ENCODE peak calls at places on chromosome 4, in eight cellular contexts. M, O, B, T, E, J, N and V are unnamed samples.

GRCh38 chr4:1291091-1291490 is 1.4 kb downstream of the MAEA start:
- DNase-seq in B (no peak), J (no peak), T (no peak), M (no peak), N (no peak), O (no peak), E (no peak), V (no peak)

GRCh38 chr4:74018771-74019170 is 19.7 kb downstream of the CXCL3 start:
- DNase-seq in B (no peak), J (peak), N (no peak), M (no peak), O (no peak), T (no peak), E (no peak), V (no peak)

GRCh38 chr4:182277402-182277801 is 34.2 kb downstream of the TENM3 start:
- DNase-seq in J (peak), B (no peak), M (no peak), O (no peak), N (no peak), T (no peak), E (no peak), V (no peak)

GRCh38 chr4:175238827-175239517 is 320.8 kb downstream of the ADAM29 start:
- DNase-seq in T (no peak), O (no peak), B (no peak), J (no peak), E (no peak), N (no peak), M (no peak), V (no peak)

GRCh38 chr4:107838763-107839162 is 14.0 kb downstream of the SGMS2 start:
- DNase-seq in M (no peak), E (no peak), T (no peak), B (no peak), J (peak), O (no peak), N (peak), V (no peak)

GRCh38 chr4:124061413-124061812 is 651.1 kb downstream of the ANKRD50 start:
- DNase-seq in T (no peak), O (no peak), B (no peak), N (peak), J (peak), E (no peak), M (no peak), V (no peak)

GRCh38 chr4:47623916-47624554 is 139.0 kb downstream of the ATP10D start:
- DNase-seq in T (no peak), B (no peak), M (no peak), E (no peak), O (no peak), J (peak), N (peak), V (no peak)

GRCh38 chr4:157014621-157015591 is 43.3 kb upstream of the PDGFC start:
- DNase-seq in J (peak), N (peak), T (no peak), B (no peak), E (no peak), O (no peak), M (no peak), V (no peak)

GRCh38 chr4:145703850-145704528 is 24.0 kb downstream of the C4orf51 start:
- DNase-seq in J (no peak), T (no peak), M (no peak), O (no peak), E (no peak), B (no peak), N (no peak), V (peak)

GRCh38 chr4:36242629-36243354 is 1.5 kb downstream of the ARAP2 start:
- DNase-seq in J (no peak), N (no peak), O (no peak), E (no peak), M (no peak), T (no peak), B (no peak), V (no peak)

GRCh38 chr4:13865871-13866669 is 238.5 kb upstream of the BOD1L1 start:
- DNase-seq in N (no peak), M (no peak), J (peak), E (no peak), T (no peak), B (no peak), O (no peak), V (no peak)

GRCh38 chr4:53474178-53474577 is 96.7 kb downstream of the FIP1L1 start:
- DNase-seq in O (no peak), E (no peak), N (no peak), J (no peak), M (no peak), T (no peak), B (no peak), V (peak)

GRCh38 chr4:183504930-183505555 is at the start of gene ING2:
- DNase-seq in B (no peak), J (no peak), M (no peak), N (no peak), O (no peak), E (peak), T (no peak), V (peak)

GRCh38 chr4:8255698-8256441 is 13.7 kb upstream of the HTRA3 start:
- DNase-seq in B (peak), M (no peak), N (peak), O (no peak), T (no peak), J (peak), E (no peak), V (no peak)

GRCh38 chr4:41814565-41814964 is 66.0 kb upstream of the PHOX2B start:
- DNase-seq in J (peak), O (no peak), E (no peak), T (no peak), M (no peak), B (no peak), N (peak), V (no peak)

GRCh38 chr4:73735231-73735630 is 5.1 kb upstream of the CXCL8 start:
- DNase-seq in N (no peak), M (no peak), O (peak), J (peak), B (no peak), T (no peak), E (no peak), V (no peak)

GRCh38 chr4:85707591-85707990 is 232.6 kb downstream of the ARHGAP24 start:
- DNase-seq in M (no peak), T (no peak), B (no peak), E (no peak), O (peak), J (no peak), N (peak), V (no peak)

GRCh38 chr4:102423375-102423774 is 77.8 kb upstream of the NFKB1 start:
- DNase-seq in J (no peak), M (no peak), E (no peak), B (no peak), T (no peak), N (no peak), O (no peak), V (no peak)

DNA sequence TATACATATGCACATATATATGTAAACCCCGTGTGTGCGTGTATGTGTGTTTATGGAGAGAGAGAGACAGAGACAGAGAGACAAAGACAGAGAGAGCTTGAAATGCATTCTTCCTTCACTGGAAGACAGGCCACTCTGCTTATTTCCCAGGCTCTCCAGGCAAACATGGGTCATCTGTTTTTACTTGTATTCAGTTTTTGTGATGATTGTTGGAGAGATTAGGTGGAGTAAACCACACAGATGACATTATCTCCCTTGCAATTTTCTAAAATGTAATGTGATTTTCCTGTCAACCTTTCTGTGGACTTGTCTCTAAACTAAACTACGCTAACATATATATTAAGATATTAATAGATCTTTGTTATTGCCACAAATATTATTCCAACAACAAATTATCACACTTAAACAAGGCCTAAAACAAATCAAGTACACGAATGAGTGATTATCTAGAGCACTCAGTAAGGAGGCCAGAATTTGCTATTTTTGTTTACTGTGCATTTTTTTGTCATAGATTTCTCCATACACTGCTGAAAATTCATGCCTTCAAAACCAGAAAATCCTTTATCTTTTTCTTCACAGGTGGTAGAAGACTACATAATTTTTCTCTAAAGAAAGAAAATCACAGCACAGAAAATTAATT is 251.8 kb upstream of the SLIT2 start:
- DNase-seq in J (no peak), E (peak), M (no peak), O (no peak), N (no peak), B (no peak), T (no peak), V (no peak)
- H3K27ac ChIP-seq in J (no peak), E (peak), M (no peak), O (no peak), N (no peak), B (no peak), T (no peak), V (no peak)

GRCh38 chr4:128521634-128522253 is 234.1 kb upstream of the PGRMC2 start:
- DNase-seq in B (no peak), J (peak), T (no peak), M (no peak), E (no peak), N (peak), O (no peak), V (no peak)

GRCh38 chr4:128527356-128527755 is 239.7 kb upstream of the PGRMC2 start:
- DNase-seq in E (no peak), O (no peak), N (no peak), B (no peak), J (no peak), M (no peak), T (no peak), V (peak)

GRCh38 chr4:128525939-128526630 is 238.5 kb upstream of the PGRMC2 start:
- DNase-seq in N (peak), E (no peak), T (no peak), B (no peak), J (peak), M (no peak), O (no peak), V (peak)

GRCh38 chr4:128525387-128525786 is 237.8 kb upstream of the PGRMC2 start:
- DNase-seq in T (no peak), E (no peak), J (peak), M (no peak), B (no peak), O (no peak), N (peak), V (peak)

DNA sequence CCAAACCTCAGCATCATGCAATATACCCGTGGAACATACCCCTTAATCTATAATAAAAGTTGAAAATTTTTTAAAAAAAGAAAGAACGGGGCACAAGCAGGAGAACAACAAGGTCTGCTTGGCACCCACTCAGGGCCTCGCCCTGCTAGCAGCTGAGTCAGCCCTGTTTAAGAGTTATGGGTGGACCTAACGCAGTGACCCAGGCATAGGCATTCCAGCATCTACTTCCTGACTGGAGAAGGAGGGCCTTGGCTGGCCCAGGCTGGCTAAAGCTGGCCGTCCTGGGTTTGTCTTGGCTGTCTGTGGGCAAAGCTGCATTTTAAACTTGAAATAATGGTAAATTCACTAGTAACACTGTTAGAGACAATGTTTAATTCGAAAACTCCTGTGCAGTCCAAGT is 236.7 kb upstream of the PGRMC2 start:
- DNase-seq in B (peak), T (no peak), N (peak), O (no peak), E (no peak), M (no peak), J (peak), V (peak)
- H3K27ac ChIP-seq in B (no peak), T (no peak), N (no peak), O (no peak), E (peak), M (no peak), J (peak), V (no peak)

DNA sequence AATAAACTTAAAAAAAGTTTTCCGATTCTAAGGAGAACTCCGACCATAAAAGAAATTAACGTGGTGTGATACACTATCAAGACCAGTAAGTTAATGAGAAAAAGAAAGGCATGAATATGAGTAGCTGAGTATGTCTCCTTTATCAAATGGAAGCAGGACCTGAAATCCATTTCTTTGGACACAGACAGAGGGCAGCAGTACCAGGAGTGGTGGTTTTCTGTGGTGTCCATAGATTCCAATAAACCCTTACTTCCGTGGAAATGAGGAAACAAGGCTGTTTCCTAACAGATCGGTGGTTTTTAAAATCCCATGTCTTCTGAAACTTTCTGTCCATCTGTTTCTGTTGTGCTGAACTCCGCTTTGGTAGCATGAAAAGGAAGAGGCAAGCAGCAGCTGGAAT is 128.5 kb upstream of the TSPAN5 start:
- DNase-seq in J (peak), T (no peak), E (no peak), M (no peak), O (no peak), N (peak), B (no peak), V (no peak)
- H3K27ac ChIP-seq in J (no peak), T (no peak), E (no peak), M (no peak), O (no peak), N (no peak), B (no peak), V (no peak)

DNA sequence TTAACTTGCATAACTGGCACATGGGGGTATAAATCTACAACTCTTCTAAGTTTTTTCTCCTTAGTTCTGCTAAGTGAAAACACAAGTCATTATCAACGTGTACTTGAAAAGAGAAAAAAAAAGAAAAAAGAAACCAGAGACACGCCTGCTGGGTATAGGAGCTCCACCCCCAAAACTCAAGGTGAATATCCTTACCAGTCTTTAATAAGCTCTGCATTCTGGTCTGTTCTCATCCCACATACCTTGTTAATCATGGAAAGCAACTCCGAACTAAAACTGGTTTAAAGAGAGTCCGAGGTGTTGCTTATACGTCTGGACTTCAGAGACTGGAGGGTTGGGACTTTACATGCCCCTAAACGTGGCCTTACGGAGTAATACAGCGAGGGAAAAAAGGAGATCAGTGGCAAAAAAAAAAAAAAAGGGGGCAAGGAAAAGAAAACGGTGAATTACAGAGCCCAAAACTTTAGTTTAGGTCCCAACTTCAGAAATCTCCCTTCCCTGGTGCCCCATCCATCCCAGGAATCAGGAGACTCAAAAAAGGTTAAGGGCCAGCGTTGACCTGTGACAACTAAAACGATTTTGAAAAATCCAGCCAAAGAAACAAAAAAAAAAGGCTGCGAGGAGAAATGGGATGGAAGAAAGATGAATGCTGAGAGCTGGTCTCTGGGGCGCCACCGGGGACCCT is 997 bp downstream of the PGRMC2 start:
- DNase-seq in M (no peak), O (peak), B (no peak), E (peak), T (peak), N (peak), J (peak), V (peak)
- H3K27ac ChIP-seq in M (peak), O (peak), B (peak), E (peak), T (peak), N (peak), J (peak), V (peak)

DNA sequence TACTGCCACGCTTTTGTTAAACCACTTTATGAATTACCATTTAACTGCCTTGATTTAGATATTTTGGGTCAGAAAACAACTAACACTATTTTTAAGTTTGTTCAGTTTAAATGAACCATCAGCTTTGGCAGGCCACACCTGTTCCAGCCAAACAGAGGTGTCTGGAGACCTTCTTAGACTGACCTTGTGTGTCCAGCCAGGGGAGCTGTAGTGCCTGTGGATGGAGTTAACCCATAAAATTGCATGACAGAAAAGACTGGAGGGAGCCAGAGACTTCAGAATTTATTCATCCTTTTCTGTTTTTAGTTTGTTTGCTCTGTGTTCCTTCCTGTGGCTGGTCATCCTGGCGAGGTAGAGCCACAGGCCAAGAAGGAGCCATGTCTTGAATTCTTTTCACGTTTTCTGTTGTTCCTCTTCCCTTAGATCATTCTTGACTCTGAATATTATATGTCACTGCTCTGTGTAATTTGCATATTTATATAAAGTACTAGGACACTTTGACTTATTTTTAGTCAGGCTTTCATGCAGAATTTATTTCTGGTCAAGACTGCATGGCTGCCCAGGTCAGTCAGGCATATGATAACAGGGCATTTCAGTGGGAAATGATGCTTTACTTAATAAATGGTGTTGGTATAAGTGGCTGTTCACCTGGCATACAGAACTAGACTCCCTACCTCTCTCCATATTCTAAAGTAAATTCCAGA is 26.7 kb downstream of the HERC3 start:
- DNase-seq in O (no peak), E (no peak), M (no peak), N (no peak), J (no peak), T (no peak), B (no peak), V (no peak)
- H3K27ac ChIP-seq in O (no peak), E (no peak), M (no peak), N (no peak), J (no peak), T (no peak), B (peak), V (no peak)

GRCh38 chr4:151541438-151542071 is 132.6 kb downstream of the FHIP1A start:
- DNase-seq in E (peak), J (peak), B (no peak), M (no peak), O (no peak), T (no peak), N (peak), V (peak)
- H3K27ac ChIP-seq in E (peak), J (no peak), B (peak), M (no peak), O (no peak), T (no peak), N (no peak), V (peak)